ENCODE peak calls at places on chromosomes 11 and 22, in nine cellular contexts. C, M, U, T, B, G, Z, K and W are unnamed samples.

GRCh38 chr11:1880746-1881441 is 10.8 kb downstream of the PRR33 start:
- DNase-seq in M (no peak), Z (no peak), K (no peak), G (no peak), C (peak), B (no peak), U (no peak), T (no peak), W (peak)

GRCh38 chr22:38782402-38783094 is 11.4 kb downstream of the DNAL4 start:
- DNase-seq in T (no peak), G (no peak), Z (peak), M (peak), C (peak), B (no peak), K (no peak), U (no peak), W (peak)

GRCh38 chr11:15327786-15328231 is 213.1 kb downstream of the INSC start:
- DNase-seq in M (peak), B (peak), G (peak), Z (peak), C (peak), U (peak), K (peak), T (peak), W (no peak)

GRCh38 chr11:123450593-123450992 is 20.5 kb downstream of the GRAMD1B start:
- DNase-seq in Z (no peak), T (no peak), U (no peak), K (no peak), M (peak), B (no peak), C (no peak), G (no peak), W (peak)

GRCh38 chr11:17763703-17764102 is 29.1 kb downstream of the KCNC1 start:
- DNase-seq in M (no peak), B (no peak), T (no peak), C (no peak), U (no peak), Z (no peak), G (no peak), K (no peak), W (peak)

GRCh38 chr11:75593337-75593915 is 31.4 kb downstream of the SERPINH1 start:
- DNase-seq in C (no peak), Z (no peak), G (no peak), B (peak), M (no peak), U (no peak), T (no peak), K (no peak), W (no peak)

GRCh38 chr11:65274734-65275682 is 13.2 kb downstream of the POLA2 start:
- DNase-seq in U (peak), M (peak), K (no peak), T (peak), G (peak), B (peak), Z (peak), C (peak), W (peak)

GRCh38 chr11:67355794-67356550 is 2.6 kb upstream of the POLD4 start:
- DNase-seq in U (no peak), K (no peak), T (no peak), G (no peak), Z (no peak), M (no peak), C (no peak), B (no peak), W (peak)

GRCh38 chr11:120137187-120137610 is 714 bp downstream of the TRIM29 start:
- DNase-seq in Z (no peak), M (no peak), U (no peak), K (no peak), G (no peak), C (no peak), T (no peak), B (no peak), W (no peak)

GRCh38 chr22:31090217-31091085 is 9.3 kb downstream of the SMTN start:
- DNase-seq in T (no peak), G (no peak), B (no peak), Z (no peak), C (peak), U (no peak), K (no peak), M (no peak), W (peak)